ENCODE peak calls at places on chromosomes 2 and 18, in four cellular contexts. I, X, J and T are unnamed samples.

GRCh38 chr18:77711096-77711495 is 461.4 kb downstream of the GALR1 start:
- DNase-seq in I (no peak), X (no peak), J (no peak), T (no peak)

GRCh38 chr2:215901796-215902195 is 111.6 kb downstream of the MREG start:
- DNase-seq in J (no peak), I (no peak), X (no peak), T (no peak)

GRCh38 chr2:171404258-171404657 is 29.5 kb downstream of the METTL8 start:
- DNase-seq in X (no peak), I (no peak), J (peak; percentile 46), T (no peak)

GRCh38 chr2:212892193-212892592 is 259.2 kb downstream of the IKZF2 start:
- DNase-seq in J (peak; percentile 46), X (peak; percentile 22), I (no peak), T (peak; percentile 13)

GRCh38 chr2:235416816-235417499 is 76.9 kb upstream of the AGAP1 start:
- DNase-seq in X (no peak), I (no peak), J (peak; percentile 43), T (no peak)

GRCh38 chr18:6763524-6763923 is 34.0 kb downstream of the ARHGAP28 start:
- DNase-seq in J (no peak), I (no peak), X (no peak), T (no peak)

GRCh38 chr18:54296017-54296416 is 26.7 kb downstream of the POLI start:
- DNase-seq in I (no peak), X (no peak), J (no peak), T (no peak)

GRCh38 chr18:77132369-77133050 is at the start of gene MBP:
- DNase-seq in I (no peak), J (no peak), X (peak; percentile 12), T (no peak)

GRCh38 chr2:19875280-19875679 is 26.5 kb downstream of the TTC32 start:
- DNase-seq in J (no peak), X (no peak), I (no peak), T (no peak)

GRCh38 chr18:500556-501405 is at the start of gene COLEC12:
- DNase-seq in X (peak; percentile 42), I (no peak), J (no peak), T (no peak)

GRCh38 chr2:239328306-239329191 is 72.3 kb downstream of the HDAC4 start:
- DNase-seq in X (no peak), J (no peak), I (no peak), T (no peak)

GRCh38 chr2:107002735-107003134 is 116.8 kb upstream of the ST6GAL2 start:
- DNase-seq in I (no peak), X (no peak), J (no peak), T (no peak)

GRCh38 chr18:48441405-48441881 is 32.3 kb upstream of the ZBTB7C start:
- DNase-seq in I (no peak), J (no peak), X (no peak), T (no peak)

GRCh38 chr18:11820697-11821096 is 30.5 kb upstream of the CHMP1B start:
- DNase-seq in J (no peak), X (no peak), I (no peak), T (no peak)

GRCh38 chr2:162072976-162073775 is 839 bp downstream of the DPP4 start:
- DNase-seq in I (no peak), X (peak; percentile 24), J (no peak), T (no peak)

GRCh38 chr2:140586379-140586778 is 1544.4 kb downstream of the LRP1B start:
- DNase-seq in X (peak; percentile 63), I (no peak), J (peak; percentile 54), T (peak; percentile 38)
- TF ChIP-seq SUZ12 in X (no peak), I (no peak), J (no peak), T (no peak)

DNA sequence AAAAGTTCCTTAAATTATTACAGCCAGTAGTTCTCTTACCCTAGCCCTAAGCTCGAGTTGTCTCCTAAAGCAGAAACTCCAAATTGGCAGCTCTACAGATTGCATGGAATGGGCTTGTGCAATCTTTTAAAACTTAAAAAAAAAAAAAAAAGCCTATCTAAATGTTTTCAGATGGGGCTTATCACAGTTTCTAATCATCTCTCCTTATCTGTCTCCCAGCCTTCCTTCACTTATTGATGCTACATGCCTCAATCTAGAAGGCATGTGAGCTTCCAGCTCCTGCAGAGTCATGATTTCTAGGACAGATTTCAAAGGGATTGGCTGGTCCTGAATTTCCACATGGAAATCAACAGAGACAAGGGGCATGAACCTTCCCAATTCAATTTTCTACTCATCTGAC is 33.1 kb upstream of the PELI1 start:
- DNase-seq in X (no peak), I (no peak), J (no peak), T (no peak)
- TF ChIP-seq SUZ12 in X (no peak), I (no peak), J (no peak), T (no peak)

DNA sequence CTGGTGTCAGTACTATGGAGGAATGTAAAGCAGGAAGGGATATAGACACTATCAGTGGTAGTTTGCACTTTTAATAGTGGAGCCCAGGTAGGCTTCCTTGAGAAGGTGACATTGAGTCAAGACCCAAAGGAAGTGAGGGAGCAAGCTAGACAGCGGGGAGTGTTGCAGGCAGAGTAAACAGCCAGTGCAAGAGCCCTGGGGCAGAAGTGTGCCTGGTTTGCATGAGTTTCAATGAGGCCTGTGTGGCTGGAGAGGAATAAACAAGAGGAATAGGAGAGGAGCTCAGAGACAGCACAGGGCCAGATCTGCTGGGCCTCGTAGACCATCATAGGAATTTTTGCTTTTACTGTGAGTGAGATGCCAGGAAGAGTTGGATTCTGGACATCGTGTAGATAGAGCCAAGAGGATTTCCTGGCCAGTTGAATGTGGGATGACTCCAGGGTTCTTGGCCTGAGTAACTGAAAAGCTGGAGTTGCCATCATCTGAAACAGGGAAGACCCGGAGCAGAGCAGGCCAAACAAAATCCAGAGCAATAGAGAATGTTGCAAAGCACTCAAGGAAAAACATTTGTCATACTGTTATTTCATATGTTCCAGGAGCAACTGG is 102.5 kb downstream of the SP3 start:
- DNase-seq in I (no peak), X (no peak), J (no peak), T (no peak)
- TF ChIP-seq SUZ12 in I (no peak), X (no peak), J (no peak), T (no peak)

GRCh38 chr2:147541314-147541713 is 303.5 kb upstream of the ACVR2A start:
- DNase-seq in J (no peak), X (no peak), I (no peak), T (no peak)

GRCh38 chr2:147543056-147543455 is 301.8 kb upstream of the ACVR2A start:
- DNase-seq in J (no peak), X (no peak), I (no peak), T (no peak)

GRCh38 chr2:147538848-147539247 is 306.0 kb upstream of the ACVR2A start:
- DNase-seq in J (no peak), I (no peak), X (no peak), T (no peak)

DNA sequence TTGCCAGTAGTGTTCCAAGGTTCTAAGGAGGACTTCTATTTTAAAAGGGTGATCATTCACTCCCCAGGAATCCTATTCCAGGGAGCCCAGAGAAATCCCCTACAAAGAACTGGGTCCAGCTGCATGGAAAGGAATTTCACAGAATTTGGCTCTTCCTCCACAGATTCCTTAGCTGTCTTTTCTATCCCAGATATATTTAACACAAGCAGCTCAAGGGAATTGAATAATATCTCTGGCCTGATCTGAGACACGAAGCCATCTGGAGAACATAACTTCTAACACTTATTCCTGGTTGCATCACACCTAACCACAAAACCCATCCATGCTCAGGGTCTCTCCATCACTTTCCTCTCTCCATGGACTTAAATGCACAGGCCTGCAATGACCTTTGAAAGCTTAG is 306.7 kb upstream of the ACVR2A start:
- DNase-seq in I (no peak), X (no peak), J (no peak), T (no peak)
- TF ChIP-seq SUZ12 in I (no peak), X (no peak), J (no peak), T (no peak)

GRCh38 chr2:27184115-27184514 is 27.7 kb upstream of the ATRAID start:
- DNase-seq in J (peak; percentile 43), I (no peak), X (no peak), T (no peak)
- TF ChIP-seq SUZ12 in J (no peak), I (no peak), X (no peak), T (no peak)

GRCh38 chr2:144154205-144154604 is 365.7 kb downstream of the ZEB2 start:
- DNase-seq in X (no peak), J (no peak), I (no peak), T (no peak)
- TF ChIP-seq SUZ12 in X (no peak), J (no peak), I (no peak), T (no peak)

GRCh38 chr18:67519582-67519981 is 3.1 kb upstream of the DSEL start:
- DNase-seq in J (no peak), X (no peak), I (no peak), T (no peak)

GRCh38 chr18:67520276-67521035 is 3.9 kb upstream of the DSEL start:
- DNase-seq in J (no peak), I (no peak), X (no peak), T (no peak)

GRCh38 chr18:67525328-67526110 is 9.0 kb upstream of the DSEL start:
- DNase-seq in I (no peak), X (no peak), J (peak; percentile 36), T (no peak)
- TF ChIP-seq SUZ12 in I (no peak), X (no peak), J (no peak), T (no peak)

GRCh38 chr2:145655366-145655765 is 1135.4 kb upstream of the ZEB2 start:
- DNase-seq in J (no peak), I (no peak), X (no peak), T (no peak)
- TF ChIP-seq SUZ12 in J (no peak), I (no peak), X (no peak), T (no peak)

GRCh38 chr2:9975805-9976447 is 24.4 kb downstream of the GRHL1 start:
- DNase-seq in X (no peak), J (no peak), I (no peak), T (no peak)
- TF ChIP-seq SUZ12 in X (no peak), J (no peak), I (no peak), T (no peak)